ENCODE peak calls at places on chromosomes 6 and 20, in eight cellular contexts. N is stimulated activated CD4-positive, alpha-beta T cell treated with anti-CD3 and anti-CD28 coated beads, Interleukin-12 subunit alpha, Interleukin-12 subunit beta, amount 100 ng/mL, for 48 hours; Y is NCI-H2081; L is ascending aorta; O is ovary; H is fibroblast of lung; V is AG08395; D is H1. R is an unnamed sample.

GRCh38 chr6:15907914-15908518 is 220.9 kb upstream of the MYLIP start:
- DNase-seq in N (no peak), Y (no peak), L (no peak), O (no peak), H (no peak), V (no peak), D (no peak), R (no peak)

GRCh38 chr6:34836008-34836407 is 44.1 kb downstream of the BLTP3A start:
- DNase-seq in N (no peak), Y (no peak), L (no peak), O (no peak), H (no peak), V (no peak), D (no peak), R (no peak)

GRCh38 chr20:46308258-46309157 is at the start of gene CDH22:
- DNase-seq in N (peak), Y (peak), L (no peak), O (peak), H (peak), V (peak), D (peak), R (peak)

GRCh38 chr20:37518606-37519507 is 2.2 kb upstream of the NNAT start:
- DNase-seq in N (no peak), Y (peak), L (peak), O (no peak), H (no peak), V (no peak), D (no peak), R (peak)

GRCh38 chr6:45555981-45556771 is 178.4 kb upstream of the SUPT3H start:
- DNase-seq in N (no peak), Y (no peak), L (no peak), O (peak), H (peak), V (no peak), D (no peak), R (no peak)

GRCh38 chr20:46995561-46996142 is 101.0 kb downstream of the EYA2 start:
- DNase-seq in N (no peak), Y (no peak), L (no peak), O (no peak), H (no peak), V (no peak), D (no peak), R (no peak)

GRCh38 chr6:21171801-21172200 is 421.8 kb upstream of the SOX4 start:
- DNase-seq in N (no peak), Y (no peak), L (no peak), O (no peak), H (peak), V (no peak), D (no peak), R (no peak)

GRCh38 chr6:47182291-47182957 is 127.3 kb downstream of the TNFRSF21 start:
- DNase-seq in N (no peak), Y (no peak), L (no peak), O (no peak), H (no peak), V (no peak), D (no peak), R (no peak)

GRCh38 chr6:79621579-79621978 is 9.6 kb upstream of the SH3BGRL2 start:
- DNase-seq in N (no peak), Y (no peak), L (no peak), O (no peak), H (no peak), V (no peak), D (no peak), R (no peak)

GRCh38 chr20:3492669-3493068 is 21.9 kb downstream of the ATRN start:
- DNase-seq in N (no peak), Y (no peak), L (no peak), O (no peak), H (no peak), V (no peak), D (no peak), R (no peak)

GRCh38 chr20:10861086-10861485 is 187.3 kb upstream of the JAG1 start:
- DNase-seq in N (no peak), Y (no peak), L (no peak), O (no peak), H (peak), V (no peak), D (no peak), R (no peak)

GRCh38 chr20:19794941-19795340 is 36.9 kb downstream of the RIN2 start:
- DNase-seq in N (no peak), Y (no peak), L (no peak), O (no peak), H (peak), V (no peak), D (no peak), R (no peak)

GRCh38 chr20:57251344-57251743 is 15.1 kb downstream of the BMP7 start:
- DNase-seq in N (no peak), Y (peak), L (no peak), O (no peak), H (no peak), V (no peak), D (no peak), R (no peak)

GRCh38 chr6:44666324-44666723 is 278.8 kb downstream of the CDC5L start:
- DNase-seq in N (no peak), Y (no peak), L (peak), O (no peak), H (no peak), V (no peak), D (peak), R (no peak)

GRCh38 chr20:62797671-62798532 is 1.6 kb downstream of the MRGBP start:
- DNase-seq in N (no peak), Y (no peak), L (no peak), O (no peak), H (no peak), V (no peak), D (no peak), R (no peak)

GRCh38 chr6:11368760-11369159 is 136.3 kb upstream of the NEDD9 start:
- DNase-seq in N (no peak), Y (no peak), L (no peak), O (no peak), H (no peak), V (no peak), D (no peak), R (no peak)

GRCh38 chr20:39993737-39994136 is 695.3 kb downstream of the MAFB start:
- DNase-seq in N (no peak), Y (no peak), L (no peak), O (no peak), H (no peak), V (no peak), D (no peak), R (no peak)

GRCh38 chr6:36636687-36637418 is 41.7 kb upstream of the CDKN1A start:
- DNase-seq in N (no peak), Y (no peak), L (no peak), O (peak), H (no peak), V (no peak), D (no peak), R (no peak)

GRCh38 chr6:93417421-93417996 is 1.9 kb downstream of the EPHA7 start:
- DNase-seq in N (no peak), Y (peak), L (no peak), O (no peak), H (peak), V (no peak), D (no peak), R (peak)

GRCh38 chr6:63475707-63476106 is 96.6 kb upstream of the LOC128125822 start:
- DNase-seq in N (no peak), Y (no peak), L (no peak), O (no peak), H (no peak), V (no peak), D (no peak), R (no peak)

GRCh38 chr20:32751309-32752020 is 8.2 kb upstream of the COMMD7 start:
- DNase-seq in N (no peak), Y (no peak), L (no peak), O (no peak), H (no peak), V (no peak), D (no peak), R (no peak)

GRCh38 chr6:16338577-16339262 is 100.3 kb downstream of the GMPR start:
- DNase-seq in N (no peak), Y (no peak), L (peak), O (peak), H (peak), V (peak), D (no peak), R (peak)

GRCh38 chr6:107822154-107823046 is 1.7 kb downstream of the SCML4 start:
- DNase-seq in N (no peak), Y (no peak), L (no peak), O (peak), H (no peak), V (no peak), D (no peak), R (no peak)

GRCh38 chr20:37411408-37412306 is 65.7 kb downstream of the SRC start:
- DNase-seq in N (no peak), Y (no peak), L (no peak), O (no peak), H (no peak), V (no peak), D (no peak), R (no peak)

GRCh38 chr6:16802071-16802470 is 40.8 kb upstream of the ATXN1 start:
- DNase-seq in N (no peak), Y (no peak), L (no peak), O (no peak), H (peak), V (peak), D (no peak), R (peak)

GRCh38 chr6:167305796-167306195 is 14.7 kb downstream of the UNC93A start:
- DNase-seq in N (no peak), Y (no peak), L (no peak), O (no peak), H (no peak), V (no peak), D (no peak), R (no peak)